ENCODE peak calls at places on chromosome 19, in seven cellular contexts. K is activated CD4-positive, alpha-beta T cell treated with anti-CD3 and anti-CD28 coated beads, Interleukin-2, amount 10 ng/mL, durations not matched to agents 7 days and 5 days; J is progenitor cell of endocrine pancreas; O is GM20000; V is heart right ventricle; E is AG09319; H is lung. A is an unnamed sample.

GRCh38 chr19:6126335-6126974 is 9.0 kb upstream of the ACSBG2 start:
- DNase-seq in K (peak), J (no peak), O (peak), V (no peak), E (no peak), H (no peak), A (peak)

GRCh38 chr19:50568321-50569022 is at the start of gene LRRC4B:
- DNase-seq in K (no peak), J (no peak), O (peak), V (no peak), E (no peak), H (no peak), A (peak)

GRCh38 chr19:17755977-17756670 is 4.8 kb downstream of the FCHO1 start:
- DNase-seq in K (peak), J (peak), O (peak), V (no peak), E (no peak), H (no peak), A (peak)

GRCh38 chr19:50206191-50206590 is 2.8 kb downstream of the MYH14 start:
- DNase-seq in K (no peak), J (no peak), O (no peak), V (no peak), E (no peak), H (no peak), A (no peak)

GRCh38 chr19:34253711-34254551 is 423 bp upstream of the GARRE1 start:
- DNase-seq in K (no peak), J (peak), O (no peak), V (peak), E (no peak), H (peak), A (peak)

GRCh38 chr19:21698215-21698614 is 69.2 kb downstream of the ZNF100 start:
- DNase-seq in K (peak), J (no peak), O (no peak), V (no peak), E (no peak), H (no peak), A (peak)

GRCh38 chr19:34505321-34506025 is 23.9 kb downstream of the WTIP start:
- DNase-seq in K (no peak), J (no peak), O (no peak), V (no peak), E (no peak), H (peak), A (no peak)

GRCh38 chr19:45444318-45445041 is 20.8 kb upstream of the ERCC1 start:
- DNase-seq in K (peak), J (peak), O (peak), V (peak), E (peak), H (peak), A (peak)

GRCh38 chr19:51714848-51715247 is 8.9 kb downstream of the HAS1 start:
- DNase-seq in K (no peak), J (no peak), O (no peak), V (no peak), E (no peak), H (no peak), A (no peak)

GRCh38 chr19:55484571-55485438 is at the start of gene NAT14:
- DNase-seq in K (peak), J (peak), O (peak), V (peak), E (no peak), H (no peak), A (peak)

GRCh38 chr19:54248016-54248601 is 5.5 kb upstream of the LILRA6 start:
- DNase-seq in K (peak), J (no peak), O (no peak), V (peak), E (no peak), H (peak), A (no peak)

GRCh38 chr19:49590071-49590970 is 661 bp upstream of the PRR12 start:
- DNase-seq in K (peak), J (peak), O (peak), V (peak), E (peak), H (peak), A (peak)

GRCh38 chr19:13241321-13242104 is 91.3 kb downstream of the IER2 start:
- DNase-seq in K (no peak), J (no peak), O (no peak), V (no peak), E (no peak), H (no peak), A (no peak)

GRCh38 chr19:4548238-4548584 is 8.4 kb upstream of the LRG1 start:
- DNase-seq in K (no peak), J (no peak), O (no peak), V (no peak), E (no peak), H (no peak), A (no peak)

GRCh38 chr19:16076154-16076957 is at the start of gene TPM4:
- DNase-seq in K (peak), J (peak), O (peak), V (peak), E (peak), H (peak), A (peak)

GRCh38 chr19:34365463-34366401 is 736 bp downstream of the GPI start:
- DNase-seq in K (no peak), J (no peak), O (no peak), V (peak), E (no peak), H (peak), A (peak)

GRCh38 chr19:4981681-4981958 is 12.7 kb downstream of the KDM4B start:
- DNase-seq in K (no peak), J (no peak), O (no peak), V (no peak), E (no peak), H (no peak), A (peak)

GRCh38 chr19:1465191-1466016 is 13.6 kb downstream of the C19orf25 start:
- DNase-seq in K (no peak), J (no peak), O (peak), V (no peak), E (no peak), H (no peak), A (peak)